ENCODE peak calls at places on chromosomes 5 and 9, in seven cellular contexts. One of them, this sample, is unnamed. For H3K4me1 and H3K36me3, the result is how much of the 10 kb centered on the place peaks cover.

GRCh38 chr5:57441557-57441956 is 41.1 kb downstream of the ACTBL2 start:
- DNase-seq in CD4-positive, CD25-positive, alpha-beta regulatory T cell: no peak
- DNase-seq in SJSA1: peak
- DNase-seq in aorta: no peak
- DNase-seq in CD4-positive, alpha-beta memory T cell: no peak
- DNase-seq in heart right ventricle: no peak
- DNase-seq in ovary: no peak
- DNase-seq in this sample: peak

GRCh38 chr5:167912944-167913343 is 378.5 kb upstream of the WWC1 start:
- DNase-seq in CD4-positive, CD25-positive, alpha-beta regulatory T cell: no peak
- DNase-seq in SJSA1: no peak
- DNase-seq in aorta: no peak
- DNase-seq in CD4-positive, alpha-beta memory T cell: no peak
- DNase-seq in heart right ventricle: no peak
- DNase-seq in ovary: no peak
- DNase-seq in this sample: no peak

GRCh38 chr9:83355024-83355444 is 183.2 kb downstream of the FRMD3 start:
- DNase-seq in CD4-positive, CD25-positive, alpha-beta regulatory T cell: no peak
- DNase-seq in SJSA1: no peak
- DNase-seq in aorta: no peak
- DNase-seq in CD4-positive, alpha-beta memory T cell: no peak
- DNase-seq in heart right ventricle: no peak
- DNase-seq in ovary: no peak
- DNase-seq in this sample: peak

GRCh38 chr5:154220625-154221024 is 30.1 kb downstream of the GALNT10 start:
- DNase-seq in CD4-positive, CD25-positive, alpha-beta regulatory T cell: no peak
- DNase-seq in SJSA1: peak
- DNase-seq in aorta: no peak
- DNase-seq in CD4-positive, alpha-beta memory T cell: no peak
- DNase-seq in heart right ventricle: no peak
- DNase-seq in ovary: no peak
- DNase-seq in this sample: no peak

GRCh38 chr5:11520241-11520929 is 383.9 kb downstream of the CTNND2 start:
- DNase-seq in CD4-positive, CD25-positive, alpha-beta regulatory T cell: no peak
- DNase-seq in SJSA1: no peak
- DNase-seq in aorta: no peak
- DNase-seq in CD4-positive, alpha-beta memory T cell: no peak
- DNase-seq in heart right ventricle: no peak
- DNase-seq in ovary: no peak
- DNase-seq in this sample: no peak

GRCh38 chr5:80569086-80569960 is 757 bp downstream of the ANKRD34B start:
- DNase-seq in CD4-positive, CD25-positive, alpha-beta regulatory T cell: no peak
- DNase-seq in SJSA1: no peak
- DNase-seq in aorta: peak
- DNase-seq in CD4-positive, alpha-beta memory T cell: no peak
- DNase-seq in heart right ventricle: no peak
- DNase-seq in ovary: no peak
- DNase-seq in this sample: no peak

GRCh38 chr5:101580591-101580990 is 677.5 kb upstream of the ST8SIA4 start:
- DNase-seq in CD4-positive, CD25-positive, alpha-beta regulatory T cell: no peak
- DNase-seq in SJSA1: no peak
- DNase-seq in aorta: no peak
- DNase-seq in CD4-positive, alpha-beta memory T cell: no peak
- DNase-seq in heart right ventricle: no peak
- DNase-seq in ovary: no peak
- DNase-seq in this sample: no peak

GRCh38 chr9:129774791-129775149 is 21.9 kb upstream of the PTGES start:
- DNase-seq in CD4-positive, CD25-positive, alpha-beta regulatory T cell: no peak
- DNase-seq in SJSA1: no peak
- DNase-seq in aorta: no peak
- DNase-seq in CD4-positive, alpha-beta memory T cell: no peak
- DNase-seq in heart right ventricle: no peak
- DNase-seq in ovary: no peak
- DNase-seq in this sample: peak

GRCh38 chr9:129509508-129509907 is 111.4 kb downstream of the C9orf50 start:
- DNase-seq in CD4-positive, CD25-positive, alpha-beta regulatory T cell: no peak
- DNase-seq in SJSA1: peak
- DNase-seq in aorta: peak
- DNase-seq in CD4-positive, alpha-beta memory T cell: no peak
- DNase-seq in heart right ventricle: no peak
- DNase-seq in ovary: no peak
- DNase-seq in this sample: no peak

GRCh38 chr5:73295447-73295846 is 122.5 kb downstream of the TMEM174 start:
- DNase-seq in CD4-positive, CD25-positive, alpha-beta regulatory T cell: no peak
- DNase-seq in SJSA1: no peak
- DNase-seq in aorta: no peak
- DNase-seq in CD4-positive, alpha-beta memory T cell: no peak
- DNase-seq in heart right ventricle: no peak
- DNase-seq in ovary: no peak
- DNase-seq in this sample: no peak

GRCh38 chr9:26261503-26262330 is 583.5 kb upstream of the TUSC1 start:
- DNase-seq in CD4-positive, CD25-positive, alpha-beta regulatory T cell: no peak
- DNase-seq in SJSA1: peak
- DNase-seq in aorta: no peak
- DNase-seq in CD4-positive, alpha-beta memory T cell: no peak
- DNase-seq in heart right ventricle: no peak
- DNase-seq in ovary: no peak
- DNase-seq in this sample: no peak

GRCh38 chr5:132760043-132760420 is 12.8 kb downstream of the CCNI2 start:
- DNase-seq in CD4-positive, CD25-positive, alpha-beta regulatory T cell: no peak
- DNase-seq in SJSA1: peak
- DNase-seq in aorta: no peak
- DNase-seq in CD4-positive, alpha-beta memory T cell: no peak
- DNase-seq in heart right ventricle: no peak
- DNase-seq in ovary: no peak
- DNase-seq in this sample: no peak

GRCh38 chr9:83342731-83343130 is 195.5 kb downstream of the FRMD3 start:
- DNase-seq in CD4-positive, CD25-positive, alpha-beta regulatory T cell: no peak
- DNase-seq in SJSA1: no peak
- DNase-seq in aorta: no peak
- DNase-seq in CD4-positive, alpha-beta memory T cell: no peak
- DNase-seq in heart right ventricle: no peak
- DNase-seq in ovary: no peak
- DNase-seq in this sample: no peak

GRCh38 chr5:127002390-127002789 is 28.0 kb downstream of the MARCHF3 start:
- DNase-seq in CD4-positive, CD25-positive, alpha-beta regulatory T cell: no peak
- DNase-seq in SJSA1: no peak
- DNase-seq in aorta: no peak
- DNase-seq in CD4-positive, alpha-beta memory T cell: no peak
- DNase-seq in heart right ventricle: no peak
- DNase-seq in ovary: no peak
- DNase-seq in this sample: no peak
- H3K27ac ChIP-seq in CD4-positive, CD25-positive, alpha-beta regulatory T cell: no peak
- H3K27ac ChIP-seq in SJSA1: peak
- H3K27ac ChIP-seq in aorta: no peak
- H3K27ac ChIP-seq in CD4-positive, alpha-beta memory T cell: no peak
- H3K27ac ChIP-seq in heart right ventricle: peak
- H3K27ac ChIP-seq in ovary: no peak
- H3K27ac ChIP-seq in this sample: peak

GRCh38 chr9:27429436-27429835 is 94.7 kb upstream of the IFNK start:
- DNase-seq in CD4-positive, CD25-positive, alpha-beta regulatory T cell: no peak
- DNase-seq in SJSA1: no peak
- DNase-seq in aorta: no peak
- DNase-seq in CD4-positive, alpha-beta memory T cell: no peak
- DNase-seq in heart right ventricle: no peak
- DNase-seq in ovary: no peak
- DNase-seq in this sample: no peak

GRCh38 chr9:27430754-27431540 is 93.1 kb upstream of the IFNK start:
- DNase-seq in CD4-positive, CD25-positive, alpha-beta regulatory T cell: no peak
- DNase-seq in SJSA1: no peak
- DNase-seq in aorta: no peak
- DNase-seq in CD4-positive, alpha-beta memory T cell: no peak
- DNase-seq in heart right ventricle: no peak
- DNase-seq in ovary: no peak
- DNase-seq in this sample: no peak

GRCh38 chr9:27429917-27430316 is 94.2 kb upstream of the IFNK start:
- DNase-seq in CD4-positive, CD25-positive, alpha-beta regulatory T cell: no peak
- DNase-seq in SJSA1: no peak
- DNase-seq in aorta: no peak
- DNase-seq in CD4-positive, alpha-beta memory T cell: no peak
- DNase-seq in heart right ventricle: no peak
- DNase-seq in ovary: no peak
- DNase-seq in this sample: no peak

GRCh38 chr9:27432308-27432707 is 91.8 kb upstream of the IFNK start:
- DNase-seq in CD4-positive, CD25-positive, alpha-beta regulatory T cell: no peak
- DNase-seq in SJSA1: no peak
- DNase-seq in aorta: no peak
- DNase-seq in CD4-positive, alpha-beta memory T cell: no peak
- DNase-seq in heart right ventricle: no peak
- DNase-seq in ovary: no peak
- DNase-seq in this sample: no peak

GRCh38 chr9:27431573-27431972 is 92.5 kb upstream of the IFNK start:
- DNase-seq in CD4-positive, CD25-positive, alpha-beta regulatory T cell: no peak
- DNase-seq in SJSA1: no peak
- DNase-seq in aorta: no peak
- DNase-seq in CD4-positive, alpha-beta memory T cell: no peak
- DNase-seq in heart right ventricle: no peak
- DNase-seq in ovary: no peak
- DNase-seq in this sample: no peak
- H3K4me1 ChIP-seq in CD4-positive, CD25-positive, alpha-beta regulatory T cell: under half
- H3K4me1 ChIP-seq in SJSA1: under half
- H3K4me1 ChIP-seq in aorta: under half
- H3K4me1 ChIP-seq in CD4-positive, alpha-beta memory T cell: under half
- H3K4me1 ChIP-seq in heart right ventricle: half or more
- H3K4me1 ChIP-seq in ovary: under half
- H3K4me1 ChIP-seq in this sample: under half

DNA sequence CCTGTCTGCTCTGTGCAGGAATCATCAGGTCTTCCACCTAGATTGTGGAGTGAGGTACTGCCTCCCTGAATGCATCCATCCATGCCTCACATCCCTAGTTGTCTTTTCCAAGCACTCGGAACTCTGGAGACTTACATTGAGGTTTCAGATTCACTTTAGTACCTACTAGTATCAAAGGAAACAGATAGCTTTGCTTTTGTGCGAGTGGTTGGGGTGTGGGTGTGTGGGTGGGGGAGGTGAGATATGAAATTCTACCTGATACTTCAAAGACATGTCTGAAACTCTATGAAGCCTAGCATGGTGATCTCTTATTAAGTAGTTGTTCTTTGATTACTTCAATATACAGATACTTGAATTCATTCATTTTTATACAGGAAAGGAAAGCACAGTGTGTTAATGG is 64.4 kb downstream of the MCCC2 start:
- DNase-seq in CD4-positive, CD25-positive, alpha-beta regulatory T cell: no peak
- DNase-seq in SJSA1: no peak
- DNase-seq in aorta: no peak
- DNase-seq in CD4-positive, alpha-beta memory T cell: no peak
- DNase-seq in heart right ventricle: no peak
- DNase-seq in ovary: no peak
- DNase-seq in this sample: no peak
- H3K36me3 ChIP-seq in CD4-positive, CD25-positive, alpha-beta regulatory T cell: half or more
- H3K36me3 ChIP-seq in SJSA1: under half
- H3K36me3 ChIP-seq in aorta: under half
- H3K36me3 ChIP-seq in CD4-positive, alpha-beta memory T cell: under half
- H3K36me3 ChIP-seq in heart right ventricle: half or more
- H3K36me3 ChIP-seq in ovary: under half
- H3K36me3 ChIP-seq in this sample: under half

DNA sequence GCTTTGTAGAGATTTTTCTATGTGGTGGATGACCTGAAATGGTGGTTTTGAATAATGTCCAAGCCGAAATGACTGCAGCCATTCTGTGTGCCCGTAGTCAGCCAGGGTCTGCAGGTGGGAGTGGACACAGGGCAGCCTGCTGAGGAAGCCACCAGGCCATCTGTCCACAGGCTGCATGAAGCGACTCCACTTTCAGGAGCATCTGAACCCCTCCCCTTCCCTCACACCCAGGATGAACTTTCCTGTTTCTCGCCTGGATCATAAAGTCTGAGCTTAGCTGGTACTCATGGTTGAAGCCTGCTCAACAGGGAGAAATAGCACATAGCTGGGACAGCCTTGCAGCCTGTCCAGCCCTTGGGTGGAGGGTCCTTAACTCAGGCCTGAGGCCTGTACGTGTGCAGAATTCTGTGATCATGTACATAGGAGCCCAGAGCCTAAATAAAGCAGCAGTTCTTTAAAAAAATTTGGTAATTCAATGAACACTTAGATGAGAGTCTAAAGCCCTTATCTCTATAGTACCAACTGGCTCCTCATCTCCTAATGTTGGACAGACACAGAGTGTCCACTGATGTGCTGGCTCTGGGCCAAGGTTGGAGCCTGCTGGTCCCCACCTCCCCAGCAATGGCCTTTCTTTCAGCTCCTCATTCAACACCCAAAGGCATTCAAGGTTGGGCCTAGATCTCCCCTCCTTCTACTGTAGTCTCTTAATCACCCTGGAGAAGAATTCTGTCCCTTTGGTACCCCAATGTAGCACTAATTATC is 72.8 kb downstream of the SHB start:
- DNase-seq in CD4-positive, CD25-positive, alpha-beta regulatory T cell: no peak
- DNase-seq in SJSA1: no peak
- DNase-seq in aorta: peak
- DNase-seq in CD4-positive, alpha-beta memory T cell: no peak
- DNase-seq in heart right ventricle: no peak
- DNase-seq in ovary: no peak
- DNase-seq in this sample: no peak
- H3K27ac ChIP-seq in CD4-positive, CD25-positive, alpha-beta regulatory T cell: no peak
- H3K27ac ChIP-seq in SJSA1: no peak
- H3K27ac ChIP-seq in aorta: no peak
- H3K27ac ChIP-seq in CD4-positive, alpha-beta memory T cell: no peak
- H3K27ac ChIP-seq in heart right ventricle: peak
- H3K27ac ChIP-seq in ovary: no peak
- H3K27ac ChIP-seq in this sample: peak

DNA sequence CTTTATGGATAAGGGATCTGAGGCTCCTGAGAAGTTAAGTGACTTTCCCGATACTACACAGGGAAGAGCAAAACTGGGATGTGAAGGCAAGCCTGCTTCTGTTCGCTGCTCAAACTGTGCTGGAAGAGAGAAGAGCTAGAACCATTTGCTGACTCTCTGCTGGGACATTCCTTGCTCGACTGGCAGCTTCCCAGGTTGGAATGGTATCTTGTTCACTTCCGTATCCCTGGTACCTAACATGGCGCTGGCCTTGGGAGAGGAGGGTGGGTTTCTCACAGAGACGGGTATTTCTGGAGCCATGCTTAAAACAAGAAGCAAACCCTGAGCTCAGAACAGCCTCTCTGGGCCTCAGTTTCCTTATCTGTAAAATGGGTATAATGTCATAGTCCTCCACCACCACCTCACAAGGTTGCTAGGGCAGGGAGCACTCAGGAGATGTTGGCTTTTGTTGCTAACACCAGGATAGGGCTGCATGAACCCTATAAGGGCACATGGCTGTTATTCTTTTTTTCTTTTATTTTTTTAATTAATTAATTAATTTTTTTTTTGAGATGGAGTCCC is 68.0 kb upstream of the STXBP1 start:
- DNase-seq in CD4-positive, CD25-positive, alpha-beta regulatory T cell: no peak
- DNase-seq in SJSA1: no peak
- DNase-seq in aorta: no peak
- DNase-seq in CD4-positive, alpha-beta memory T cell: no peak
- DNase-seq in heart right ventricle: no peak
- DNase-seq in ovary: no peak
- DNase-seq in this sample: no peak
- H3K4me1 ChIP-seq in CD4-positive, CD25-positive, alpha-beta regulatory T cell: under half
- H3K4me1 ChIP-seq in SJSA1: half or more
- H3K4me1 ChIP-seq in aorta: under half
- H3K4me1 ChIP-seq in CD4-positive, alpha-beta memory T cell: under half
- H3K4me1 ChIP-seq in heart right ventricle: half or more
- H3K4me1 ChIP-seq in ovary: under half
- H3K4me1 ChIP-seq in this sample: under half

GRCh38 chr5:8851101-8851500 is 694.8 kb downstream of the SEMA5A start:
- DNase-seq in CD4-positive, CD25-positive, alpha-beta regulatory T cell: no peak
- DNase-seq in SJSA1: no peak
- DNase-seq in aorta: no peak
- DNase-seq in CD4-positive, alpha-beta memory T cell: no peak
- DNase-seq in heart right ventricle: no peak
- DNase-seq in ovary: no peak
- DNase-seq in this sample: no peak
- H3K36me3 ChIP-seq in CD4-positive, CD25-positive, alpha-beta regulatory T cell: under half
- H3K36me3 ChIP-seq in SJSA1: under half
- H3K36me3 ChIP-seq in aorta: under half
- H3K36me3 ChIP-seq in CD4-positive, alpha-beta memory T cell: under half
- H3K36me3 ChIP-seq in heart right ventricle: under half
- H3K36me3 ChIP-seq in ovary: under half
- H3K36me3 ChIP-seq in this sample: under half

This sample was measured in SJCRH30.